ENCODE peak calls at places on chromosomes 13 and 19, in four cellular contexts. M is CD4-positive, alpha-beta T cell; Z is cardiac muscle cell; U is lower lobe of right lung. A is an unnamed sample.

GRCh38 chr13:60398949-60399589 is 2.0 kb downstream of the TDRD3 start:
- DNase-seq in M (no peak), Z (peak; percentile 17), U (no peak), A (no peak)

GRCh38 chr13:46951516-46951915 is 54.7 kb upstream of the HTR2A start:
- DNase-seq in M (no peak), Z (no peak), U (no peak), A (no peak)

GRCh38 chr13:20525601-20526544 is at the start of gene CRYL1:
- DNase-seq in M (peak; percentile 77), Z (peak; percentile 66), U (peak; percentile 87), A (peak; percentile 74)

GRCh38 chr13:73932091-73932490 is 202.1 kb downstream of the KLF12 start:
- DNase-seq in M (no peak), Z (no peak), U (no peak), A (no peak)

GRCh38 chr19:47272448-47273312 is 2.0 kb upstream of the INAFM1 start:
- DNase-seq in M (no peak), Z (no peak), U (peak; percentile 63), A (no peak)

GRCh38 chr13:51644649-51645048 is 60.4 kb downstream of the WDFY2 start:
- DNase-seq in M (no peak), Z (peak; percentile 62), U (no peak), A (no peak)

GRCh38 chr19:13842294-13843103 is 34.4 kb upstream of the NANOS3 start:
- DNase-seq in M (peak; percentile 66), Z (peak; percentile 84), U (peak; percentile 91), A (peak; percentile 74)

GRCh38 chr19:39103151-39103550 is 19.0 kb downstream of the ACP7 start:
- DNase-seq in M (no peak), Z (no peak), U (no peak), A (no peak)

GRCh38 chr19:1526066-1526778 is 2.3 kb downstream of the PLK5 start:
- DNase-seq in M (no peak), Z (no peak), U (no peak), A (no peak)

GRCh38 chr13:94479559-94480095 is at the start of gene DCT:
- DNase-seq in M (no peak), Z (no peak), U (no peak), A (no peak)

GRCh38 chr19:10328558-10329429 is 4.5 kb downstream of the RAVER1 start:
- DNase-seq in M (no peak), Z (no peak), U (no peak), A (no peak)

GRCh38 chr13:73779881-73780280 is 354.3 kb downstream of the KLF12 start:
- DNase-seq in M (no peak), Z (no peak), U (no peak), A (no peak)

GRCh38 chr19:29833614-29834261 is 21.9 kb downstream of the CCNE1 start:
- DNase-seq in M (no peak), Z (no peak), U (no peak), A (no peak)
- TF ChIP-seq CTCF in M (no peak), Z (no peak), U (no peak), A (no peak)

GRCh38 chr19:49809155-49809986 is 3.7 kb downstream of the FUZ start:
- DNase-seq in M (peak; percentile 60), Z (no peak), U (peak; percentile 76), A (peak; percentile 61)
- TF ChIP-seq CTCF in M (no peak), Z (no peak), U (peak; percentile 33), A (no peak)

GRCh38 chr19:50226536-50226935 is 23.1 kb downstream of the MYH14 start:
- DNase-seq in M (no peak), Z (no peak), U (no peak), A (no peak)

GRCh38 chr19:50231821-50232220 is 28.4 kb downstream of the MYH14 start:
- DNase-seq in M (no peak), Z (no peak), U (no peak), A (no peak)

GRCh38 chr19:50232600-50232999 is 29.2 kb downstream of the MYH14 start:
- DNase-seq in M (no peak), Z (no peak), U (no peak), A (no peak)

GRCh38 chr19:50233308-50233910 is 30.0 kb downstream of the MYH14 start:
- DNase-seq in M (no peak), Z (no peak), U (no peak), A (no peak)

DNA sequence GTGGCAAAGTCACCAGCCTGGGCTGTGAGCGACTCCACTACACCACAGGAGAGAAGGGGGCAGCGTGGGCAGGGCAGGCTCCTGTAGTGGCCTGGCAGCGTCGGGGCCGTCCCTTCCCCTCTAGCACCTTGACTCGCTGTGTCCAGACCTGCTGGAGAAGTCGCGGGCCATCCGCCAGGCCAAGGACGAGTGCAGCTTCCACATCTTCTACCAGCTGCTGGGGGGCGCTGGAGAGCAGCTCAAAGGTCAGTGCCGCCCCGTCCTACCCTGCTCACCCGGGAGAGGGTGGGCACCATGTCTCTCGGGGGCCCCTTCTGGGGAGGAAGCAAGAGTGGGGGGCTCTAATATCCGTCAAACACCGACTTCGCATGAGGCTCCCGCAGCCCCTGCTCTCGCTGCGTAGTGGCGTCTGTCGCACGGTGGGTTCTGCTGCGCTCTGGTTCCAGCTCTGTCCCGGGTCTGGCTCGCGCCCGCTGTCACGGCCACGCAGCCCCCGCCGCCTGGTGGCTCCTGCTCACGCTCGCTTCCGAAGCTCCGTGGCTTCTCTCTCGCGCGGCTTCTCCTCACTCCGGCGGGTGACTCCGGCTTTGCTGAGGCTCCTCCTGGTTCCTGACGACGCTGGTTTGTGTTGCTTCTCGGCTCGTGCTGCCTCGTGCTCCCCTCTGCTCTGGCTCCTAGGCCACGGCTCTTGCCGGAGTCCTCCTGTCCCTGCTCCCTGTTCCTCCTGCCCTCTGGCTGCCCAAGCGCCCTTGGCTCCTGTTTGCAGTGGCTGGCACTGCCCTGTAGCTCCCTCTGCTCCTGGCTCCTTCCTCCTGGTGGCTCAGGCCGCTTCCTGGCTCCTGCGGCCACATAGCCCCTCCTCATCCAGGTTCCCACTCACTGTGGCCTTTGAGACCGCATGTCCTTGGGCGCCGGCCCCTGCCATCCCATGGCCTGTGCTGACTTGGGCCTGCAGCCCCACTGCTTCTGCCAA is 27.2 kb downstream of the MYH14 start:
- DNase-seq in M (no peak), Z (no peak), U (no peak), A (peak; percentile 27)
- TF ChIP-seq CTCF in M (no peak), Z (no peak), U (no peak), A (peak; percentile 19)

GRCh38 chr19:33721735-33722297 is 74.9 kb upstream of the KCTD15 start:
- DNase-seq in M (no peak), Z (no peak), U (no peak), A (no peak)

GRCh38 chr19:33722456-33723239 is 74.0 kb upstream of the KCTD15 start:
- DNase-seq in M (no peak), Z (no peak), U (no peak), A (no peak)

GRCh38 chr19:33720155-33720493 is 76.5 kb upstream of the KCTD15 start:
- DNase-seq in M (no peak), Z (no peak), U (no peak), A (no peak)

GRCh38 chr19:33719366-33720154 is 77.1 kb upstream of the KCTD15 start:
- DNase-seq in M (no peak), Z (no peak), U (no peak), A (peak; percentile 38)

DNA sequence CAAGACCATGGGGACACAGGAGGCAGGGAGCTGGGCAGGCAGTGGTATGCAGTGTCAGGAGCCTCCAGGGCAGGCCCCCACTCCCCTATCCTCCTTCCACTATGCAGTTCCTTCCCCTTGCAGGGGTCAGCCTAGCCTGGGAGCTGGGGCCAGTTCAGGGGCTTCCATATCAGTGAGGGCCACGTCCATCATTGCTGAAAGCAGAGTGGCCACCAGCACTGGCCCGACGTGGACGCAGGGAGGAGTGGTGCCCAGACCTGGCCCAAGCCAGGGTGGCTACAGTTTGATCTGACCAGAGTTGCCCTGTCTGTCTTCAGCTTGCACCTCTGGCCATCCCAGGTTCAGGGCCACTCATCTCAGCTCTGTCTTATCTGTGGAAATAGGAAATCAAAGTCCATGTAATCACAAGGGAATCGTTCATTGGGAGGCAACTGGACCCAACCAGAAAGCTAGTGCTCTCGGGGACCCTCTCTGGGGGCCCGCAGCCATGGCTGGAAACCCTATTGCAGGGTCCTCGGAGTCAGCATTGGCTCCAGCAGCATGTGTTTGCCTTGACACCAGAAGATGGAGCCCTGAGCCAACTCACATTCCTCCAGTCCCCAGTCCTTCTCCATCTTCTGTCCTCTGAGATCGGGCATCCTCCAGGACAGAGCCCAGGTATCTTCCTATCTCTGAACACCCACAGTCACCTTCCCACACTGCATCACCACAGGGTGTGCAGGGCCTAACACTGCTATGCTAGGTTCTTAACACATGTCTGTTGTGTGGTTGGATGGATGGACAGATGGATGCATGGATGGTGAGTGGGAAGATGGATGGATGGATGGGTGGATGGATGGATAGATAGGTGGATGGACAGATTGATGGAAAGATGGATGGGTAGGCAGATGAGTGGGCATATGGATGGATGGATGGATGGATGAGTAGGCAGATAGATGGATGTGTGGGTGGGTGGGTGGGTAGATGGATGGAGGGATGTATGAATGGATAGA is 75.7 kb upstream of the KCTD15 start:
- DNase-seq in M (no peak), Z (no peak), U (no peak), A (no peak)
- TF ChIP-seq CTCF in M (no peak), Z (no peak), U (no peak), A (peak; percentile 15)

DNA sequence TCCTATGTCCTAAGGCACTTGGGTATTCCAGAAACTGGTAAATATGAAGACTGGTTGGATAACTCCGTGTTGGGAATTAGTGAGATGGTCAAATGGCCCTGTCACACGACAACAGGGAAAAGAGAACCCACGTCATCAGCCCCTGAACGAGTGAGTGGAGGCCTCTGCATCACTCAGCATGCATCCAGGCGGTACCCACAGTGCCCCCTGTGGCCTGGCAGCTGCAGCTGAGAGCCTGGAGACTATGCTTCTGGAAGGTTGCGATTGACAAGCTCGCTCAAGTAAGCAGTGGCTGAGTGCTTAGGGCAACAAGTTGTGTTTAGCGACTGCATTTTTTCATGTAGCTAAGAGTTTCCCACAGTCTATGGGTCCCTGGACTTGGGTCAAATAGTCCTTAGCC is 55.9 kb downstream of the COL4A2 start:
- DNase-seq in M (no peak), Z (no peak), U (no peak), A (no peak)
- TF ChIP-seq CTCF in M (no peak), Z (peak; percentile 15), U (peak; percentile 6), A (no peak)

A was measured in nephron progenitor cell.